ENCODE peak calls at places on chromosomes 5 and 9, in ten cellular contexts. I is AG20443, H is fibroblast of the aortic adventitia, B is Daoy, E is WERI-Rb-1, K is lung microvascular endothelial cell, S is H54, T is AG08395, P is G401, W is MCF 10A. N is an unnamed sample.

GRCh38 chr5:65209341-65209740 is 272.4 kb downstream of the ADAMTS6 start:
- DNase-seq in I (peak; percentile 61), H (peak; percentile 86), B (peak; percentile 82), E (no peak), K (peak; percentile 97), S (peak; percentile 29), T (peak; percentile 74), P (no peak), W (peak; percentile 45), N (no peak)

GRCh38 chr5:150284311-150284710 is 5.3 kb downstream of the CAMK2A start:
- DNase-seq in I (no peak), H (no peak), B (no peak), E (no peak), K (no peak), S (no peak), T (no peak), P (no peak), W (no peak), N (no peak)

GRCh38 chr5:172048539-172049101 is 42.2 kb upstream of the FBXW11 start:
- DNase-seq in I (no peak), H (peak; percentile 31), B (peak; percentile 42), E (no peak), K (peak; percentile 60), S (no peak), T (no peak), P (no peak), W (no peak), N (no peak)

GRCh38 chr9:128383791-128384190 is 12.6 kb downstream of the URM1 start:
- DNase-seq in I (no peak), H (no peak), B (no peak), E (peak; percentile 93), K (no peak), S (no peak), T (no peak), P (peak; percentile 93), W (no peak), N (no peak)

GRCh38 chr9:98391406-98391805 is 136.0 kb upstream of the TBC1D2 start:
- DNase-seq in I (no peak), H (no peak), B (no peak), E (no peak), K (peak; percentile 20), S (no peak), T (no peak), P (no peak), W (no peak), N (no peak)

GRCh38 chr5:168106008-168106761 is 185.3 kb upstream of the WWC1 start:
- DNase-seq in I (peak; percentile 61), H (no peak), B (peak; percentile 52), E (no peak), K (no peak), S (peak; percentile 30), T (peak; percentile 33), P (peak; percentile 78), W (no peak), N (no peak)

GRCh38 chr5:1515921-1516571 is 7.7 kb downstream of the LPCAT1 start:
- DNase-seq in I (no peak), H (no peak), B (peak; percentile 25), E (peak; percentile 6), K (no peak), S (peak; percentile 71), T (no peak), P (no peak), W (peak; percentile 56), N (peak; percentile 74)

GRCh38 chr9:97529363-97530076 is 28.1 kb downstream of the TMOD1 start:
- DNase-seq in I (no peak), H (peak; percentile 49), B (peak; percentile 69), E (no peak), K (peak; percentile 48), S (peak; percentile 86), T (no peak), P (no peak), W (peak; percentile 21), N (no peak)

GRCh38 chr5:16957305-16958165 is 21.4 kb upstream of the MYO10 start:
- DNase-seq in I (peak; percentile 66), H (peak; percentile 97), B (peak; percentile 91), E (no peak), K (peak; percentile 91), S (peak; percentile 70), T (peak; percentile 78), P (no peak), W (peak; percentile 27), N (no peak)

GRCh38 chr9:36625006-36625600 is 52.4 kb downstream of the MELK start:
- DNase-seq in I (peak; percentile 93), H (peak; percentile 92), B (peak; percentile 76), E (no peak), K (peak; percentile 78), S (peak; percentile 62), T (peak; percentile 93), P (peak; percentile 56), W (peak; percentile 65), N (no peak)

GRCh38 chr9:106419737-106420136 is 443.2 kb upstream of the ZNF462 start:
- DNase-seq in I (no peak), H (no peak), B (peak; percentile 22), E (no peak), K (no peak), S (no peak), T (peak; percentile 11), P (no peak), W (no peak), N (no peak)

GRCh38 chr5:10913846-10914245 is 152.8 kb upstream of the DAP start:
- DNase-seq in I (peak; percentile 76), H (peak; percentile 67), B (peak; percentile 90), E (no peak), K (peak; percentile 43), S (peak; percentile 23), T (peak; percentile 72), P (peak; percentile 24), W (peak; percentile 78), N (no peak)

GRCh38 chr5:158639876-158640570 is 459.7 kb downstream of the EBF1 start:
- DNase-seq in I (peak; percentile 35), H (peak; percentile 35), B (peak; percentile 78), E (no peak), K (no peak), S (no peak), T (peak; percentile 43), P (peak; percentile 19), W (peak; percentile 53), N (no peak)

N was measured in osteocyte.